ENCODE peak calls at places on chromosomes 11 and 22, in five cellular contexts. Q, K, M, H and R are unnamed samples.

GRCh38 chr11:32071811-32072210 is 19.1 kb upstream of the RCN1 start:
- DNase-seq in H (no peak), M (no peak), K (peak), Q (no peak), R (no peak)

GRCh38 chr11:101862410-101863233 is 52.2 kb upstream of the CEP126 start:
- DNase-seq in H (peak), Q (peak), M (no peak), K (peak), R (peak)

GRCh38 chr11:48001438-48002021 is 21.2 kb downstream of the PTPRJ start:
- DNase-seq in K (no peak), H (no peak), M (peak), Q (no peak), R (no peak)

GRCh38 chr22:37880668-37881440 is 25.2 kb upstream of the MICALL1 start:
- DNase-seq in M (no peak), H (peak), K (peak), Q (no peak), R (no peak)

GRCh38 chr11:123061403-123062157 is at the start of gene HSPA8:
- DNase-seq in H (peak), Q (no peak), M (peak), K (peak), R (peak)

GRCh38 chr11:110777765-110778164 is 65.5 kb upstream of the ARHGAP20 start:
- DNase-seq in H (no peak), Q (no peak), M (no peak), K (peak), R (no peak)

GRCh38 chr11:133064152-133064877 is 468.0 kb downstream of the OPCML start:
- DNase-seq in Q (peak), H (peak), K (peak), M (no peak), R (peak)

GRCh38 chr22:43378011-43378704 is 33.7 kb upstream of the MPPED1 start:
- DNase-seq in K (peak), Q (no peak), M (no peak), H (no peak), R (no peak)

GRCh38 chr11:46247664-46248063 is 29.8 kb upstream of the CREB3L1 start:
- DNase-seq in H (no peak), M (no peak), K (no peak), Q (no peak), R (peak)

GRCh38 chr22:21711851-21712250 is 23.7 kb downstream of the YPEL1 start:
- DNase-seq in Q (no peak), H (no peak), M (no peak), K (no peak), R (no peak)

GRCh38 chr11:127044535-127044934 is 44.0 kb upstream of the KIRREL3 start:
- DNase-seq in M (no peak), H (no peak), Q (no peak), K (no peak), R (no peak)

GRCh38 chr11:33179431-33179830 is 18.2 kb upstream of the CSTF3 start:
- DNase-seq in Q (no peak), M (no peak), H (no peak), K (no peak), R (no peak)

GRCh38 chr11:46108752-46109151 is 12.5 kb downstream of the PHF21A start:
- DNase-seq in Q (no peak), H (no peak), M (no peak), K (no peak), R (no peak)

GRCh38 chr22:25081409-25081824 is 118.2 kb upstream of the CRYBB3 start:
- DNase-seq in M (peak), H (no peak), K (peak), Q (no peak), R (no peak)

GRCh38 chr11:12005476-12005875 is 3.0 kb downstream of the DKK3 start:
- DNase-seq in M (no peak), Q (no peak), H (no peak), K (no peak), R (no peak)

GRCh38 chr22:36184433-36185035 is 17.1 kb downstream of the APOL4 start:
- DNase-seq in H (peak), M (no peak), K (no peak), Q (no peak), R (no peak)

GRCh38 chr11:37973926-37974325 is 1375.9 kb upstream of the RAG2 start:
- DNase-seq in Q (no peak), M (no peak), H (no peak), K (no peak), R (no peak)

GRCh38 chr11:121453589-121454299 is 977 bp upstream of the SORL1-AS1 start:
- DNase-seq in H (no peak), M (no peak), Q (no peak), K (no peak), R (no peak)